ENCODE peak calls at places on chromosomes 1 and 21, in nine cellular contexts. G, H, C, Y, X, U, I, F and O are unnamed samples.
A peak's percentile ranks its signal among the peaks of the same experiment; 100 is the strongest.

GRCh38 chr1:192158181-192158580 is at the start of gene RGS18:
- DNase-seq in F (no peak), Y (peak; percentile 35), X (no peak), I (no peak), H (peak; percentile 23), G (peak; percentile 11), C (peak; percentile 26), U (no peak), O (no peak)

GRCh38 chr1:234270581-234271242 is 102.5 kb upstream of the COA6 start:
- DNase-seq in X (no peak), F (no peak), H (no peak), C (no peak), G (no peak), I (no peak), Y (peak; percentile 65), U (peak; percentile 6), O (no peak)

GRCh38 chr1:11391327-11391726 is 87.6 kb upstream of the DISP3 start:
- DNase-seq in Y (no peak), I (no peak), X (no peak), G (no peak), C (no peak), F (no peak), U (no peak), H (no peak), O (no peak)

GRCh38 chr1:1141911-1142250 is 26.0 kb upstream of the C1orf159 start:
- DNase-seq in C (no peak), Y (no peak), U (no peak), X (no peak), I (no peak), H (no peak), F (no peak), G (no peak), O (no peak)

GRCh38 chr1:17304155-17304826 is 3.7 kb upstream of the PADI4 start:
- DNase-seq in G (peak; percentile 12), X (no peak), I (no peak), U (no peak), F (no peak), C (no peak), Y (no peak), H (no peak), O (no peak)

GRCh38 chr1:156444407-156445001 is 56.1 kb downstream of the MEF2D start:
- DNase-seq in F (no peak), I (no peak), H (no peak), C (peak; percentile 48), G (peak; percentile 34), X (no peak), U (no peak), Y (no peak), O (no peak)

GRCh38 chr1:39453603-39454002 is 37.8 kb upstream of the BMP8A start:
- DNase-seq in X (no peak), H (peak; percentile 94), G (peak; percentile 69), F (no peak), Y (no peak), C (peak; percentile 92), U (peak; percentile 61), I (peak; percentile 47), O (no peak)

GRCh38 chr1:32627596-32628162 is 22.7 kb downstream of the ZBTB8OS start:
- DNase-seq in I (no peak), G (peak; percentile 17), H (peak; percentile 78), X (peak; percentile 69), U (peak; percentile 77), Y (no peak), F (no peak), C (no peak), O (no peak)

GRCh38 chr1:214823311-214824117 is 220.5 kb downstream of the CENPF start:
- DNase-seq in X (no peak), H (no peak), C (no peak), U (no peak), Y (no peak), I (no peak), G (no peak), F (no peak), O (no peak)

GRCh38 chr1:206504363-206504713 is 3.0 kb upstream of the RASSF5 start:
- DNase-seq in F (no peak), I (no peak), G (no peak), X (no peak), H (no peak), C (no peak), U (no peak), Y (no peak), O (no peak)

GRCh38 chr1:206506803-206507394 is 432 bp upstream of the RASSF5 start:
- DNase-seq in G (peak; percentile 33), X (peak; percentile 56), C (no peak), I (no peak), H (peak; percentile 47), Y (no peak), F (peak; percentile 45), U (no peak), O (no peak)

GRCh38 chr1:206507395-206508129 is at the start of gene RASSF5:
- DNase-seq in F (peak; percentile 81), Y (no peak), H (peak; percentile 92), G (peak; percentile 84), X (peak; percentile 82), C (peak; percentile 57), U (peak; percentile 68), I (peak; percentile 83), O (no peak)

GRCh38 chr1:206506405-206506802 is 927 bp upstream of the RASSF5 start:
- DNase-seq in Y (no peak), G (no peak), H (no peak), F (no peak), X (no peak), I (no peak), U (no peak), C (no peak), O (no peak)

DNA sequence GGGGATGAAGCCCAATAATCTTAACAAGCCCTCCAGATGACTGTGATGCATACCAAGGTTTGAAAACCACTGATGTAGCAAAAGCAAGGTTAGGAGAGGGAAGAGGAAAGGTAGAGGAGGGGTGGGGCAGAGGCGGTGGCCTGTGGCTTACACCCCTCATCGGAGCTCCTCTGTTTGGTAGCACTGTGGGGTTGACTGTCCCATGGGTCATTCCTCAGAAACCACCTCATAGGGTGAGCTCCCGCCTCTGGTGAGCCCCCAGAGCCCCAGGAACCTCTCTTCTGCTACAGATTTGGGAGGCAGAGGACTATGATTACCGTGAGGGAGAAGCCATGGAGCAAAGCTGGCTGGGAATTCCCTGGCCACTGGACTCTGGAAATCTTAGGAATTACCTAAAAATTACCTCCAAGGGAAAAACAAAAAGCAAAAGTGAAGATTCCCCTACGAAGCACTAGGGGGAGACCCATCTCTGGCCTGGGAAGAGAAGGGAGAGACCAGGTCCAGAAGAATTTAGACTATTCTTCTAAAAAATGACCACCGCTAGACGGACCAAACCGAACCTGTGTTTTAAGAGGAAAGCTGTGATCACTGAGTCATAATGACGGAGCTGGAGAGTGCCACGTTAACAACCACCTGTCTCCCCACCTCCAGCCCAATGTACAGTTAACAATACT is 1.5 kb upstream of the RASSF5 start:
- DNase-seq in F (no peak), U (peak; percentile 62), X (no peak), H (no peak), C (peak; percentile 58), I (no peak), G (peak; percentile 72), Y (no peak), O (peak; percentile 34)
- H3K4me3 ChIP-seq in F (no peak overlapping the region), U (no peak overlapping the region), X (peak overlapping the region; percentile 75), H (no peak overlapping the region), C (no peak overlapping the region), I (no peak overlapping the region), G (no peak overlapping the region), Y (no peak overlapping the region), O (no peak overlapping the region)

DNA sequence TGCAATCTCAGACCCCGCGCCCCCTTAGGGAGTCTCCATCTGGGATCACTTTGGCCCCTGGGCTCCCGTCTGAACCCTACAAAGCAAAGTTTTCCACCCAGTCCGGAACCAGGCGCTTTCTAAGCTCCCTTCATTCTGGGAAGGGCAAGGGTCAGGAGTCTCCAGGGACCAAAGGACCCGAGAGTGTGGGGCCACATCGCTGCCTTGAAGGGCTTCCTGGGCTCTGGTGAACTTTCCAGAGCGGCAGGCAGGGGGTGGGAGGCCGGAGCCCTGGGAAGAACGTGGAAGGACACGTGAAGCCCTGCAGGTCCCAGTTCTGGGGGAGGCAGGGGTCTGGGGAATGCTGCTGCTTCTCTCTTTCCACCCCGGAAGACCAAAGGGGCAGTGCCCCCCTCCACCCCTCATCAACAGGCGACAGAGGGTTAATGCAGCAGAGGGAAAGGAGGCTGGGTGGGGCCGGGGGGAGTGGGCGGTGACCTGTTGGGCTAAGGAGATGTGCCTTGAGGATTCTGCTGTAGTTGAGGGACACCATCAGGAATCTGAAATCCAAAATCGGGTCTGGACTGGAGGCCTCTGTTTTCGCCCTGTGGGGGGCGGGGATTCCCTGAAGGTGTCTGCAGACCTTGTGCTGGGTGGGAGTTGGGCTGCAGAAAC is 734 bp downstream of the CDK18 start:
- DNase-seq in U (no peak), I (no peak), F (no peak), C (no peak), H (no peak), G (no peak), Y (no peak), X (no peak), O (no peak)
- H3K4me3 ChIP-seq in U (peak overlapping the region; percentile 46), I (peak overlapping the region; percentile 75), F (peak overlapping the region; percentile 67), C (peak overlapping the region; percentile 37), H (peak overlapping the region; percentile 53), G (peak overlapping the region; percentile 36), Y (peak overlapping the region; percentile 88), X (peak overlapping the region; percentile 52), O (peak overlapping the region; percentile 31)

DNA sequence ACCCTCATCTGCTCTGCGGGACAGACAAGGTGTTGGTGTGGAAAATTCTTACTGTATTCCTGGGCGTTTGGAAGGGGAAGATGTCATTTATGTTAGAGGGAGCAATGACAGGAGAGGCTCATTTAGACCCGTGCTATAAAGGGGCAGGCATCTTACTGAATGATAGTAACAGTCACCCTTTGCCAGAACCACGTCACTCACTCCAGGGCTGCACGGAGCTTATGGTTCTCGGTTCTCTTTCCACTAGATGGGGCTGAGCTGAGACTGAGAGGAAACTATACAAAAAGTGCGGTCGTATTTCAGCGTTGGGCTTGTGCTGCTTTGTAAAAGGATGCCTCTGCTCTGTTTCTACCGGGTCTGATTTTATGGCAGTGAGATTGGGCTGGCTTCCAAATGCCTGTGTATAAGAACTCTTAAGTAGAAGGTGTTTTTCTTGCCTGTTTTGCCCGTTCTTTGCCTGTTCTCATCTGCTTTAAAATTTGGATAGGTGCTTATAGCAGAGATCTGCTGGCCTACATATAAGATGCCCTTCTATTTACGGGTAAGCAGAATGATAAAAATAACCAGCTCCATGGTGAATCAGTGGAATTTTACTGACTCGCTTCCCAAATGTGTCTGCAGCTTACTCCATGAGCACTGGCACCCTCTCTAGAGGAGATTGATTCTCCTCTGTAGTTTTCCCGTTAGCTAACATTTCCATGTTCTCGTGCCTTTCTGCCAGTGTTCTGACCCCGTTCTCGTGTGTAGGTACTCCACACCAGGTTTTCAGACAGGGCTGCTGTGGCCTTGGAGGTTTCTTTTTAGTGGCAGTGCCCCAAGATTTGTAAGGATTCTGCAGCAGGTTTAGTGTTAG is 55.9 kb downstream of the MRPS6 start:
- DNase-seq in G (peak; percentile 91), X (no peak), I (peak; percentile 41), C (peak; percentile 87), F (peak; percentile 75), H (peak; percentile 82), Y (peak; percentile 32), U (peak; percentile 81), O (peak; percentile 64)
- H3K4me3 ChIP-seq in G (peak overlapping the region; percentile 19), X (no peak overlapping the region), I (peak overlapping the region; percentile 24), C (peak overlapping the region; percentile 18), F (no peak overlapping the region), H (no peak overlapping the region), Y (peak overlapping the region; percentile 27), U (peak overlapping the region; percentile 0), O (no peak overlapping the region)

DNA sequence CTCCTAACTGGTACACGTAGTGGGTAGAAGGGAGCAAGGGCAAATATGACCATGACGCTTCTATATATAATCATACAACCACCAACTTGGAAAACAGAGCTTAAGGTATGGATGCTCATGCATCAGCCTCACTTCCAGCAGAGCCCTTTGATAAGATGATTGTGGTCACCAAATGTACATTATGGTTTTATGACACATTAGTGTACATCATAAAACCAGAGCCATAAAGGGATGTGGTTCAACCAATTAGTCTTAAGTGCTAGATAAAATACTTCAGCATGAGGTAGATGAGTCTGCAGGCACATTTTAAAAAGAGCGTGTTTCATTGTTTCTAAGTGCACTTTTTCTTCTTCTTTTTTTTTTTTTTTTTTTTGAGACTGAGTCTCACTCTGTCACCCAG is 43.7 kb downstream of the NIBAN1 start:
- DNase-seq in X (no peak), C (no peak), I (no peak), U (no peak), G (no peak), F (no peak), Y (no peak), H (no peak), O (no peak)
- H3K4me3 ChIP-seq in X (no peak overlapping the region), C (no peak overlapping the region), I (no peak overlapping the region), U (no peak overlapping the region), G (no peak overlapping the region), F (no peak overlapping the region), Y (no peak overlapping the region), H (no peak overlapping the region), O (no peak overlapping the region)